ENCODE peak calls at places on chromosomes 13 and 19, in four cellular contexts. B is GM23338, H is breast epithelium, V is stomach. U is an unnamed sample.

GRCh38 chr19:40585677-40586422 is 9.2 kb downstream of the SHKBP1 start:
- DNase-seq in B (no peak), H (no peak), V (no peak), U (no peak)

GRCh38 chr19:7226749-7227148 is 67.5 kb downstream of the INSR start:
- DNase-seq in B (no peak), H (no peak), V (no peak), U (no peak)

GRCh38 chr13:48155850-48156249 is 60.9 kb upstream of the MED4 start:
- DNase-seq in B (no peak), H (no peak), V (no peak), U (no peak)

GRCh38 chr13:51643882-51644281 is 59.6 kb downstream of the WDFY2 start:
- DNase-seq in B (no peak), H (no peak), V (no peak), U (no peak)

GRCh38 chr13:39189778-39190177 is 151.5 kb downstream of the NHLRC3 start:
- DNase-seq in B (peak), H (no peak), V (no peak), U (no peak)

GRCh38 chr19:44847144-44848035 is 1.3 kb downstream of the NECTIN2 start:
- DNase-seq in B (peak), H (peak), V (peak), U (peak)

GRCh38 chr13:102667023-102667422 is 27.8 kb downstream of the METTL21C start:
- DNase-seq in B (no peak), H (no peak), V (no peak), U (no peak)

GRCh38 chr13:25046985-25047660 is 48.8 kb upstream of the PABPC3 start:
- DNase-seq in B (peak), H (no peak), V (no peak), U (no peak)

GRCh38 chr19:33259532-33259931 is 33.9 kb upstream of the SLC7A10 start:
- DNase-seq in B (no peak), H (no peak), V (no peak), U (no peak)
- TF ChIP-seq POLR2AphosphoS5 in B (no peak), H (no peak), V (no peak), U (no peak)

GRCh38 chr13:100646871-100647270 is 27.7 kb downstream of the TMTC4 start:
- DNase-seq in B (no peak), H (no peak), V (no peak), U (no peak)

GRCh38 chr13:100646030-100646673 is 28.4 kb downstream of the TMTC4 start:
- DNase-seq in B (peak), H (no peak), V (peak), U (no peak)

GRCh38 chr13:100645382-100645781 is 29.2 kb downstream of the TMTC4 start:
- DNase-seq in B (no peak), H (no peak), V (no peak), U (no peak)

GRCh38 chr13:100650321-100650720 is 24.3 kb downstream of the TMTC4 start:
- DNase-seq in B (no peak), H (no peak), V (no peak), U (no peak)

GRCh38 chr13:100648354-100648753 is 26.2 kb downstream of the TMTC4 start:
- DNase-seq in B (no peak), H (no peak), V (no peak), U (no peak)
- TF ChIP-seq POLR2AphosphoS5 in B (no peak), H (no peak), V (no peak), U (no peak)

GRCh38 chr19:3402631-3403443 is 36.5 kb downstream of the NFIC start:
- DNase-seq in B (no peak), H (no peak), V (no peak), U (no peak)

GRCh38 chr19:3404324-3405260 is 38.2 kb downstream of the NFIC start:
- DNase-seq in B (peak), H (peak), V (peak), U (peak)

GRCh38 chr19:3401004-3401768 is 34.8 kb downstream of the NFIC start:
- DNase-seq in B (no peak), H (no peak), V (no peak), U (no peak)

GRCh38 chr19:3405261-3405653 is 38.9 kb downstream of the NFIC start:
- DNase-seq in B (no peak), H (no peak), V (no peak), U (no peak)

GRCh38 chr19:3403489-3404323 is 37.3 kb downstream of the NFIC start:
- DNase-seq in B (peak), H (peak), V (peak), U (peak)
- TF ChIP-seq POLR2AphosphoS5 in B (no peak), H (peak), V (peak), U (peak)

GRCh38 chr19:50724522-50725217 is 1.5 kb downstream of the CLEC11A start:
- DNase-seq in B (peak), H (peak), V (peak), U (peak)
- TF ChIP-seq POLR2AphosphoS5 in B (peak), H (peak), V (peak), U (no peak)

GRCh38 chr19:33661336-33661735 is 39.6 kb downstream of the CHST8 start:
- DNase-seq in B (no peak), H (no peak), V (no peak), U (no peak)
- TF ChIP-seq POLR2AphosphoS5 in B (no peak), H (no peak), V (no peak), U (no peak)

DNA sequence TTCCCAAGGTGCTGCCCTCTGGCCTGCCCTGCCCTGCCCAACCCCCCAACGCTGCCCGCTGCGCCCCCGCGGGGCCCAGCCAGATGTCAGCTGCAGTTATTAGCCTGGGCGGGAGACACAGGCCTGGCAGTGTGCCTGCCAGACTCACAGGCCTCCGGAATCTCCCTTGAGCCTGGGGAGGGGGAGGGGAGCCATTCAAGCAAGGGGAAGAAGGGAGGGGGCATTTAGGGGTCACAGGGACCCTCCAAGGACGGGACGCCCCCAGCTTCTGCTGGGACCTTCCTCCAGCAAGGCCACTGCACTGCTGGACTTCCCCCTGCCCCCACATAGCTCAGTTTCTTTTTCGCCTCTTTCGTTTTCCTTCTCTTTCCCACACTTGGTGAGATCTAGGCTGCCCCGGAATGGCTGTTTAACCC is 2.6 kb upstream of the JUNB start:
- DNase-seq in B (peak), H (peak), V (peak), U (peak)
- TF ChIP-seq POLR2AphosphoS5 in B (peak), H (peak), V (peak), U (no peak)

DNA sequence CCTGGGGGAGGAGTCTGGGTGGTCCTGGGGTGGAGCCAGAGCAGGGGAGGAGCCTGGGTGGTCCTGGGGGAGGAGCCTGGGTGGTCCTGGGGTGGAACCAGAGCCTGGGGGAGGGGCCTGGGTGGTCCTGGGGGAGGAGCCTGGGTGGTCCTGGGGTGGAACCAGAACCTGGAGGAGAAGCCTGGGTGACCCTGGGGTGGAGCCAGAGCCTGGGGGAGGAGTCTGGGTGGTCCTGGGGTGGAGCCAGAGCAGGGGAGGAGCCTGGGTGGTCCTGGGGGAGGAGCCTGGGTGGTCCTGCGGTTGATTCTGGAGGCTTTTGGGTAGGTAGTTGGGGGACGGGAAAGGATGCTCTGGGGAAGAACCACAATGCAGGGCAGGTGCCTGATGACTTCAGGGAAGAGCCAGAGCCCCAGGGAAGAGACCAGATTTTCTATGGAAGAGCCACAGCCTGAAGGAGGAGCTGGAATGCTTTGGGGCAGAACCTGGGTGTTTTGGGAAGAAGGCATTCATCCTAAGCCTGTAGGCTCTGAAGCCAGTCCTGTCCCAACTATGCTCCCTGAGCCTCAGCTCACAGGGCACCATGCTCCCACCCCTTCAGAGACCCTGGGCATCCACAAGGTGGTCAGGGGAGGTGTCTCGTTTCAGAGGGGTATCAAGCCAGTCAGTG is 15.0 kb downstream of the MRPS12 start:
- DNase-seq in B (peak), H (no peak), V (no peak), U (no peak)
- TF ChIP-seq POLR2AphosphoS5 in B (no peak), H (no peak), V (no peak), U (no peak)

GRCh38 chr13:20188649-20189553 is 3.8 kb downstream of the GJB2 start:
- DNase-seq in B (peak), H (no peak), V (no peak), U (no peak)
- TF ChIP-seq POLR2AphosphoS5 in B (no peak), H (no peak), V (no peak), U (no peak)